ENCODE peak calls at places on chromosome 15, in six cellular contexts. One of them, this sample, is unnamed. For H3K4me1, the result is how much of the 10 kb centered on the place peaks cover.

GRCh38 chr15:26772588-26773484 is at the start of gene GABRB3:
- DNase-seq in HCT116: no peak
- DNase-seq in mammary epithelial cell: no peak
- DNase-seq in GM12878: no peak
- DNase-seq in GM23338: peak
- DNase-seq in astrocyte: no peak
- DNase-seq in this sample: peak

GRCh38 chr15:88247914-88248313 is 8.6 kb downstream of the NTRK3 start:
- DNase-seq in HCT116: no peak
- DNase-seq in mammary epithelial cell: no peak
- DNase-seq in GM12878: no peak
- DNase-seq in GM23338: no peak
- DNase-seq in astrocyte: no peak
- DNase-seq in this sample: no peak

GRCh38 chr15:90870354-90871096 is 2.1 kb downstream of the FURIN start:
- DNase-seq in HCT116: no peak
- DNase-seq in mammary epithelial cell: no peak
- DNase-seq in GM12878: no peak
- DNase-seq in GM23338: peak
- DNase-seq in astrocyte: peak
- DNase-seq in this sample: no peak

GRCh38 chr15:70483513-70483912 is 279.8 kb downstream of the UACA start:
- DNase-seq in HCT116: no peak
- DNase-seq in mammary epithelial cell: no peak
- DNase-seq in GM12878: no peak
- DNase-seq in GM23338: no peak
- DNase-seq in astrocyte: no peak
- DNase-seq in this sample: no peak

GRCh38 chr15:91338763-91339162 is 238.7 kb downstream of the SV2B start:
- DNase-seq in HCT116: no peak
- DNase-seq in mammary epithelial cell: peak
- DNase-seq in GM12878: no peak
- DNase-seq in GM23338: peak
- DNase-seq in astrocyte: peak
- DNase-seq in this sample: peak

GRCh38 chr15:64067564-64068030 is 21.3 kb upstream of the DAPK2 start:
- DNase-seq in HCT116: no peak
- DNase-seq in mammary epithelial cell: peak
- DNase-seq in GM12878: peak
- DNase-seq in GM23338: peak
- DNase-seq in astrocyte: no peak
- DNase-seq in this sample: peak

GRCh38 chr15:39125904-39126303 is 455.0 kb upstream of the THBS1 start:
- DNase-seq in HCT116: peak
- DNase-seq in mammary epithelial cell: no peak
- DNase-seq in GM12878: no peak
- DNase-seq in GM23338: peak
- DNase-seq in astrocyte: peak
- DNase-seq in this sample: peak

GRCh38 chr15:89496155-89497098 is at the start of gene RHCG:
- DNase-seq in HCT116: no peak
- DNase-seq in mammary epithelial cell: peak
- DNase-seq in GM12878: no peak
- DNase-seq in GM23338: peak
- DNase-seq in astrocyte: peak
- DNase-seq in this sample: peak

GRCh38 chr15:82177291-82178010 is 85.1 kb downstream of the EFL1 start:
- DNase-seq in HCT116: no peak
- DNase-seq in mammary epithelial cell: peak
- DNase-seq in GM12878: no peak
- DNase-seq in GM23338: no peak
- DNase-seq in astrocyte: peak
- DNase-seq in this sample: no peak

GRCh38 chr15:89490081-89490480 is 6.3 kb downstream of the RHCG start:
- DNase-seq in HCT116: no peak
- DNase-seq in mammary epithelial cell: no peak
- DNase-seq in GM12878: no peak
- DNase-seq in GM23338: no peak
- DNase-seq in astrocyte: no peak
- DNase-seq in this sample: no peak

GRCh38 chr15:32030795-32031194 is 480 bp downstream of the CHRNA7 start:
- DNase-seq in HCT116: no peak
- DNase-seq in mammary epithelial cell: no peak
- DNase-seq in GM12878: no peak
- DNase-seq in GM23338: peak
- DNase-seq in astrocyte: no peak
- DNase-seq in this sample: peak

GRCh38 chr15:79930509-79930908 is 33.7 kb upstream of the MTHFS start:
- DNase-seq in HCT116: no peak
- DNase-seq in mammary epithelial cell: no peak
- DNase-seq in GM12878: no peak
- DNase-seq in GM23338: no peak
- DNase-seq in astrocyte: no peak
- DNase-seq in this sample: no peak

GRCh38 chr15:63012444-63012843 is 30.1 kb upstream of the TPM1 start:
- DNase-seq in HCT116: no peak
- DNase-seq in mammary epithelial cell: no peak
- DNase-seq in GM12878: no peak
- DNase-seq in GM23338: no peak
- DNase-seq in astrocyte: no peak
- DNase-seq in this sample: no peak

GRCh38 chr15:32042269-32042996 is 12.1 kb downstream of the CHRNA7 start:
- DNase-seq in HCT116: peak
- DNase-seq in mammary epithelial cell: no peak
- DNase-seq in GM12878: no peak
- DNase-seq in GM23338: no peak
- DNase-seq in astrocyte: no peak
- DNase-seq in this sample: peak

GRCh38 chr15:79440355-79440908 is 8.3 kb downstream of the MINAR1 start:
- DNase-seq in HCT116: no peak
- DNase-seq in mammary epithelial cell: no peak
- DNase-seq in GM12878: no peak
- DNase-seq in GM23338: peak
- DNase-seq in astrocyte: no peak
- DNase-seq in this sample: no peak

GRCh38 chr15:101250331-101250730 is 1.5 kb downstream of the CHSY1 start:
- DNase-seq in HCT116: no peak
- DNase-seq in mammary epithelial cell: peak
- DNase-seq in GM12878: no peak
- DNase-seq in GM23338: no peak
- DNase-seq in astrocyte: peak
- DNase-seq in this sample: no peak

GRCh38 chr15:101250931-101251829 is 668 bp downstream of the CHSY1 start:
- DNase-seq in HCT116: no peak
- DNase-seq in mammary epithelial cell: peak
- DNase-seq in GM12878: no peak
- DNase-seq in GM23338: peak
- DNase-seq in astrocyte: no peak
- DNase-seq in this sample: peak

GRCh38 chr15:101254157-101255065 is 2.6 kb upstream of the CHSY1 start:
- DNase-seq in HCT116: no peak
- DNase-seq in mammary epithelial cell: no peak
- DNase-seq in GM12878: no peak
- DNase-seq in GM23338: peak
- DNase-seq in astrocyte: no peak
- DNase-seq in this sample: no peak

GRCh38 chr15:101252836-101253235 is 988 bp upstream of the CHSY1 start:
- DNase-seq in HCT116: no peak
- DNase-seq in mammary epithelial cell: no peak
- DNase-seq in GM12878: no peak
- DNase-seq in GM23338: no peak
- DNase-seq in astrocyte: no peak
- DNase-seq in this sample: no peak

DNA sequence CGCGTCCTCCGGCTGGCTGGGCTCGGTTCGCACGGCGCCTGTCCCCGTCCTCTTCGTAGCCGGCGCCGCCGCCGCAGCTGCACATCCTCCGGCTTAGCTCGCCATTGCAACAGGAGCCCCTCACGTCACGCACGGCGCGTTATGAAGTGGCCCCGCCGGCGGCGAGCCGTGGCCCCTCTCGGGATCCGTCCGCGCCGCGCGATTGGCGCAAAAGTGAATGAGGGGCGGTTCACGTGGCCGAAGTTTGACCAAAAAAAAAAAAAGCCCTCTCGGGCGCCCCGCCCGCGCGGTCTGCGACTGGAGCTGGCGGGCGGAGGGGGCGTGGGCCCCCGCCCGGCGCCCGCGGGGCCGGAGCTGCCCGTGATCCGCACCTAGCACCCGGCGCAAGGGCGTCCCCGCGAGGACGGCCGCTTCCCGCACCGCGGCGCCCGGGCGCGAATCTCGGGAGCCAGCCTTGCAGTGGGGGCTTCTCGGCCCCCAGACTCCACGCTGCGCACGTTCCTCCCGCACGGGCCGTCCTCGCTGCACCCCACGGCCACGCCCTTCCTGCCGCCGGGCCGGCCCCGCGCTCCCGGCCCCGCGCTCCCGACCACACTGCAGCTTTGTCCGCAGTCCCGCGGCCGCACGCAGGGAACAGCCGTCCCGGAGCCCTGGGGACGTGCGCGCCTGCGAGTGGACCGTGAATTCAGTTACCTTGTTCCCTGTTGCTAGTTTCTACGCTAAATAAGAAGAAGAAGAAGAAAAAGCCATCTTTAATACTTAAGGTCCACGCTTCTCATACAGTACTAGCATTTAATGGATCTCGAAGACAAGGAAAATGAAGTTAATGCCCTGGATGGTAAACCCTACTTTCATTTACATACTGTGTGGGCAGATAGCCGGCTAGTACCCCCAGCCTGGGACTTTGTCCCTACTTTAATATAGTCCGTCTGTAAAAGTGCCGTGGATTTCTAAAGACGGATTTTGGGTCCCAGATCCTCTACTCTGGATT is at the start of gene CHSY1:
- DNase-seq in HCT116: peak
- DNase-seq in mammary epithelial cell: peak
- DNase-seq in GM12878: peak
- DNase-seq in GM23338: peak
- DNase-seq in astrocyte: peak
- DNase-seq in this sample: peak
- TF ChIP-seq EZH2 in HCT116: no peak
- TF ChIP-seq EZH2 in mammary epithelial cell: no peak
- TF ChIP-seq EZH2 in GM12878: no peak
- TF ChIP-seq EZH2 in GM23338: peak
- TF ChIP-seq EZH2 in astrocyte: no peak
- TF ChIP-seq EZH2 in this sample: no peak

DNA sequence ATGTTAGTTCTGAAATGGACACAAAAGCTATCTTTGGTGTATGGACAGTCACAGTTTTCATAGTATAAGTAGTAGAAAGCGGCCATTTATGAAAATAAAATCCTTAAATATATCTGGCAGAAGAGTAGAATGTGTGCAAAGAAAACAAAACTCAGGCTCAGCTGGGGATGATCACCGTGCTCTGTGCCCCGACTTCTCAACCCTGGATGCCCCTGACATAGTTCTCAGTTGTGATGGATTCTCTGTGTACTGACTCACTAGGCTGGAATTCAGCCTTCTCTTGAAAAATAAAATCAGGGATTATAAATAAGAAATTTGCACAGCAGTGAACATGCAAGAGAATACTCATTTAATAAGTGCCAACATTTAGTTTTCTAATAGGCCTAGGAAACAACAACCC is 925.1 kb upstream of the NR2F2 start:
- DNase-seq in HCT116: no peak
- DNase-seq in mammary epithelial cell: no peak
- DNase-seq in GM12878: no peak
- DNase-seq in GM23338: no peak
- DNase-seq in astrocyte: peak
- DNase-seq in this sample: no peak
- H2AFZ ChIP-seq in HCT116: no peak
- H2AFZ ChIP-seq in mammary epithelial cell: no peak
- H2AFZ ChIP-seq in GM12878: no peak
- H2AFZ ChIP-seq in GM23338: no peak
- H2AFZ ChIP-seq in astrocyte: no peak
- H2AFZ ChIP-seq in this sample: no peak

DNA sequence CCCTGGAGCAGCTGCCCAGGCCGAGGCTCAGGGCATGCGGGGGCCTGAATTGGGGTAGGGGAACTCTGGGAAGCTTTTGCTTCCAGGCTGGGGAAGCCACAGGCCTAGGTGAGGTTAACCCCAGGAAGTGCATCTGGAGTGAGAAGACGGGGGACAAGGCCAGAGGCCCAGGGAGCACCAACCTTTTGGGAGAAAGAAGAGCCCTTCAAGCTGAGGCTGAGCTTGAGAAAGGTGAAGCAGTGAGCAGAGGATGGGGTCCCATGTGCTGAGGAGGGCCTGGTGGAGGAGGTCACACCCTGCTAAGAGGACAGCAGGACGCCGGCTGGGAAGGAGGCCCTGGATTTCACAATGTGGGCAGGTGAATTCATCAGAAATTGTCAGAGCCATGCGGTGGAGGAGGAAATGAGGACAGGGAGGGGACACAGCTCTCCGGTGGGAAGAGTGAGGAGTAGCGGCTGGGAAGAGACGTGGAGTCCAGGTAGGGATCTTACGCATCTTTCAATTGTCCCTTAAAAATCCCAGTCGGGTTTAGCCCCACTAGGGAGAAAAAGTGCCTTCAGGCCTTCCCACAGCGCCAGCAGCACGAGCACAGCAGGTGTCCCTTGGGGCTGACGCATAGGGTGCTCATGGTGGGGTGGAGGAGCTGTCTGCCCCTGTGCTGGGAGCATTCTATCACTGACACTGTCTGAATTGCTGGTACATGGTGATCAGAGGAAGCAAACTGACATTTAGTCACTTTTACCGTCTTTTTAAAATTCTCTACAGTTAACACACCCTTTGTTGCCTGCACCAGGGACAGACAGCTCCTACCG is 50.9 kb downstream of the HCN4 start:
- DNase-seq in HCT116: no peak
- DNase-seq in mammary epithelial cell: no peak
- DNase-seq in GM12878: no peak
- DNase-seq in GM23338: no peak
- DNase-seq in astrocyte: no peak
- DNase-seq in this sample: no peak
- H3K4me1 ChIP-seq in HCT116: under half
- H3K4me1 ChIP-seq in mammary epithelial cell: under half
- H3K4me1 ChIP-seq in GM12878: under half
- H3K4me1 ChIP-seq in GM23338: under half
- H3K4me1 ChIP-seq in astrocyte: under half
- H3K4me1 ChIP-seq in this sample: under half

GRCh38 chr15:74240002-74240568 is 4.0 kb downstream of the CCDC33 start:
- DNase-seq in HCT116: peak
- DNase-seq in mammary epithelial cell: peak
- DNase-seq in GM12878: no peak
- DNase-seq in GM23338: peak
- DNase-seq in astrocyte: peak
- DNase-seq in this sample: peak
- TF ChIP-seq EZH2 in HCT116: no peak
- TF ChIP-seq EZH2 in mammary epithelial cell: no peak
- TF ChIP-seq EZH2 in GM12878: no peak
- TF ChIP-seq EZH2 in GM23338: no peak
- TF ChIP-seq EZH2 in astrocyte: no peak
- TF ChIP-seq EZH2 in this sample: no peak

DNA sequence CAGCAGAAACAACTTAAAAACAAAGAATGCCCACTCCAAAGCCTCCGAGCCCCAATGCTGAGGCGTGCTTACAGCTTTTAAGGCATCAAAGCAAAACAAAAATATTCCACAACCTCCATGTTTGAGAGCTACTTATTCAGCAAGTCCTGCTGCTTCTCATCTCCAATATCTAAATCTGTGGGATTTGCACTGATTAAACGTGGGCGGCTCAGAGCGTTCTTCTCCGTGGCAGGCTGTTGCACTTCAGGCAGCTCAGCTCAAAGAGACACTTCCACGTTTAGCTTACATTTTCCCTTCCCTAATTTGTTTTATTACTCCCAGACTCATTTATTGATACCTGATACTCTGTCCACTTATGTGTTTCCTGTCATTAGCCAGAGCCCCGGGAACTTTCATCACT is 282.6 kb upstream of the MCTP2 start:
- DNase-seq in HCT116: no peak
- DNase-seq in mammary epithelial cell: no peak
- DNase-seq in GM12878: no peak
- DNase-seq in GM23338: no peak
- DNase-seq in astrocyte: no peak
- DNase-seq in this sample: no peak
- H2AFZ ChIP-seq in HCT116: no peak
- H2AFZ ChIP-seq in mammary epithelial cell: no peak
- H2AFZ ChIP-seq in GM12878: no peak
- H2AFZ ChIP-seq in GM23338: peak
- H2AFZ ChIP-seq in astrocyte: no peak
- H2AFZ ChIP-seq in this sample: no peak

This sample was measured in hepatocyte.